ENCODE peak calls at places on chromosomes 6 and 20, in seven cellular contexts. J is PC-9, U is Peyer's patch, Y is suprapubic skin, C is A549, R is MM.1S, F is IMR-90. G is an unnamed sample.

GRCh38 chr6:41674231-41675000 is 36.1 kb downstream of the MDFI start:
- DNase-seq in J (no peak), U (no peak), Y (no peak), C (no peak), R (no peak), F (no peak), G (no peak)

GRCh38 chr6:145903356-145904102 is 60.6 kb downstream of the SHPRH start:
- DNase-seq in J (no peak), U (no peak), Y (no peak), C (peak; percentile 10), R (no peak), F (peak; percentile 83), G (no peak)

GRCh38 chr6:138349891-138350290 is 27.8 kb upstream of the SMIM28 start:
- DNase-seq in J (no peak), U (no peak), Y (no peak), C (no peak), R (no peak), F (no peak), G (no peak)

GRCh38 chr20:34240698-34241615 is at the start of gene ASIP:
- DNase-seq in J (no peak), U (peak; percentile 58), Y (no peak), C (no peak), R (peak; percentile 61), F (no peak), G (no peak)

GRCh38 chr6:41438746-41439145 is 103.3 kb downstream of the NCR2 start:
- DNase-seq in J (no peak), U (no peak), Y (no peak), C (no peak), R (no peak), F (no peak), G (no peak)

GRCh38 chr20:57638173-57638894 is 18.1 kb upstream of the ZBP1 start:
- DNase-seq in J (no peak), U (no peak), Y (no peak), C (peak; percentile 82), R (no peak), F (no peak), G (no peak)

GRCh38 chr6:158422629-158423238 is 110.5 kb downstream of the TULP4 start:
- DNase-seq in J (no peak), U (no peak), Y (no peak), C (no peak), R (no peak), F (no peak), G (no peak)

GRCh38 chr20:53884859-53885654 is 185.3 kb downstream of the BCAS1 start:
- DNase-seq in J (no peak), U (no peak), Y (no peak), C (no peak), R (no peak), F (no peak), G (no peak)

GRCh38 chr20:37288091-37288490 is 1.4 kb upstream of the MANBAL start:
- DNase-seq in J (no peak), U (no peak), Y (no peak), C (no peak), R (no peak), F (no peak), G (no peak)

GRCh38 chr6:7140631-7141366 is 33.0 kb downstream of the RREB1 start:
- DNase-seq in J (peak; percentile 89), U (peak; percentile 93), Y (peak; percentile 92), C (peak; percentile 60), R (peak; percentile 76), F (peak; percentile 66), G (peak; percentile 81)

GRCh38 chr20:39075731-39076130 is 113.6 kb downstream of the DHX35 start:
- DNase-seq in J (no peak), U (no peak), Y (no peak), C (no peak), R (no peak), F (no peak), G (no peak)

GRCh38 chr20:58651823-58652605 is 931 bp downstream of the STX16 start:
- DNase-seq in J (peak; percentile 40), U (peak; percentile 84), Y (no peak), C (peak; percentile 48), R (peak; percentile 84), F (peak; percentile 73), G (peak; percentile 83)

GRCh38 chr6:89909991-89910390 is 15.7 kb downstream of the GJA10 start:
- DNase-seq in J (no peak), U (no peak), Y (no peak), C (no peak), R (no peak), F (no peak), G (no peak)

GRCh38 chr6:149834513-149835481 is 29.4 kb downstream of the LRP11 start:
- DNase-seq in J (peak; percentile 48), U (peak; percentile 87), Y (no peak), C (peak; percentile 52), R (peak; percentile 37), F (peak; percentile 79), G (peak; percentile 78)

GRCh38 chr20:8932192-8933150 is 136.4 kb upstream of the PLCB4 start:
- DNase-seq in J (no peak), U (no peak), Y (no peak), C (peak; percentile 42), R (no peak), F (peak; percentile 67), G (no peak)

GRCh38 chr6:144690659-144691058 is 405.5 kb downstream of the UTRN start:
- DNase-seq in J (no peak), U (no peak), Y (no peak), C (no peak), R (no peak), F (no peak), G (no peak)

GRCh38 chr6:31005249-31006020 is 4.8 kb upstream of the MUC22 start:
- DNase-seq in J (no peak), U (no peak), Y (peak; percentile 14), C (no peak), R (no peak), F (no peak), G (no peak)

GRCh38 chr20:33656010-33656782 is 5.9 kb upstream of the C20orf144 start:
- DNase-seq in J (no peak), U (no peak), Y (no peak), C (no peak), R (no peak), F (no peak), G (no peak)

GRCh38 chr6:3306848-3307247 is 48.1 kb downstream of the PSMG4 start:
- DNase-seq in J (no peak), U (peak; percentile 31), Y (no peak), C (no peak), R (no peak), F (no peak), G (no peak)

GRCh38 chr6:162785632-162786242 is 58.0 kb downstream of the PACRG start:
- DNase-seq in J (no peak), U (no peak), Y (no peak), C (no peak), R (no peak), F (no peak), G (no peak)

GRCh38 chr20:61761453-61762207 is 304.1 kb downstream of the TAF4 start:
- DNase-seq in J (no peak), U (no peak), Y (peak; percentile 39), C (no peak), R (no peak), F (no peak), G (no peak)

GRCh38 chr6:27214126-27214601 is 33.3 kb upstream of the PRSS16 start:
- DNase-seq in J (peak; percentile 45), U (no peak), Y (no peak), C (peak; percentile 58), R (no peak), F (no peak), G (no peak)

GRCh38 chr20:1734269-1734858 is 76.8 kb upstream of the SIRPG start:
- DNase-seq in J (no peak), U (no peak), Y (no peak), C (peak; percentile 35), R (peak; percentile 67), F (no peak), G (peak; percentile 45)

GRCh38 chr20:62388839-62389600 is 2.1 kb downstream of the RPS21 start:
- DNase-seq in J (no peak), U (no peak), Y (no peak), C (no peak), R (no peak), F (no peak), G (no peak)

GRCh38 chr20:47527004-47527800 is 25.5 kb downstream of the NCOA3 start:
- DNase-seq in J (no peak), U (no peak), Y (no peak), C (no peak), R (no peak), F (no peak), G (no peak)

GRCh38 chr20:24827603-24828295 is 121.3 kb upstream of the CST7 start:
- DNase-seq in J (no peak), U (no peak), Y (no peak), C (no peak), R (no peak), F (no peak), G (no peak)

DNA sequence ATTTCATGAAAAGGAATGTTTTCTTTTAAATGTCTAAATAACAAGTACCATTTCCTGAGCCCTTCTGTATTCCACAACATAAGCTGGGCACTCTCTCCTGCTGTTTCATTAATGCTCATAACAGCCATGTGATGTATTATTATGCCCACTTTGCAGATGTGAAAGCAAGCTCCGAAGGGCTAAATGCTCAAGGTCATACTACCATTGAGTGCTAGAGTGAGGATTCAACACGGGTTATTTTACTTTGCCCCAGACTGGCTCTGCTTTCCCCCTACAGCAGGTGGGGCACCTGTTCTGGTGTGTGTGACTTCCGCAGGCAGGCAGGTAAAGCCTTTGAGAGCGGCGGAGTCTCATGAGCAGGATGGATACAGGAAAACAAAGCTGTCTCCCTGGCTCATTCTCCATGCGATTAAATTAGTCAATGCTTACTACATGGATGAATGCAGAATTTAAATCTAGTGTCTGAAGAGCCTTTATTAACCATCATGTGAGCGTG is 30.3 kb downstream of the CNKSR3 start:
- DNase-seq in J (no peak), U (no peak), Y (no peak), C (no peak), R (no peak), F (no peak), G (no peak)
- H3K4me3 ChIP-seq in J (no peak overlapping the region), U (no peak overlapping the region), Y (no peak overlapping the region), C (no peak overlapping the region), R (no peak overlapping the region), F (peak overlapping the region; percentile 9), G (no peak overlapping the region)

GRCh38 chr6:75202676-75203131 is 3.1 kb downstream of the COL12A1 start:
- DNase-seq in J (no peak), U (no peak), Y (no peak), C (no peak), R (no peak), F (peak; percentile 46), G (no peak)
- H3K4me1 ChIP-seq in J (peaks cover 11% of the 10 kb centered on the region), U (peaks cover 13% of the 10 kb centered on the region), Y (peaks cover 60% of the 10 kb centered on the region), C (peaks cover 8% of the 10 kb centered on the region), R (peaks cover 4% of the 10 kb centered on the region), F (peaks cover 20% of the 10 kb centered on the region), G (peaks cover 37% of the 10 kb centered on the region)

GRCh38 chr6:26122402-26122792 is 35.2 kb downstream of the HFE start:
- DNase-seq in J (no peak), U (no peak), Y (no peak), C (peak; percentile 74), R (peak; percentile 46), F (no peak), G (no peak)
- H3K4me3 ChIP-seq in J (peak overlapping the region; percentile 86), U (peak overlapping the region; percentile 87), Y (peak overlapping the region; percentile 91), C (peak overlapping the region; percentile 40), R (peak overlapping the region; percentile 58), F (peak overlapping the region; percentile 54), G (peak overlapping the region; percentile 98)

DNA sequence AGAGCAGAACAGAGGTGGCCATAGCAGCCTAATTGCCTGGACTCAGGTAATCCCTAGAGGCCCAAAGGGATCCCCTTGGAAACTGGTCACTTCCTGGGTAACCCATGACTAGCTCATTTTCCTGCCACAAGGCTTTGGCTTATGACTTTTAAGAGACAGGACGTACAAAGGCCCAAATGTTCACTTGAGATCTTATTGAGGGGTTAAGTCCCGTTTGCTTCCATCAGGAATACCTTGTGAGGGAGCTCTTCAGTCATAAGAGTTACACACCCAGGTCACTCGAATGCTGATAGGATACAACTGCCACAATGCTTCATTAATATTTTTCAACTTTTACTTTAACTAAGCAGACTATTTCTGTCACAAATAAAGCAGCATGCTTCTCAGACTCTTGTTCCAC is 51.7 kb downstream of the TMEM170B start:
- DNase-seq in J (no peak), U (no peak), Y (no peak), C (peak; percentile 36), R (no peak), F (peak; percentile 6), G (no peak)
- H3K4me1 ChIP-seq in J (peaks cover 14% of the 10 kb centered on the region), U (no peaks in the 10 kb centered on the region), Y (peaks cover 2% of the 10 kb centered on the region), C (peaks cover 43% of the 10 kb centered on the region), R (no peaks in the 10 kb centered on the region), F (peaks cover 19% of the 10 kb centered on the region), G (no peaks in the 10 kb centered on the region)